ENCODE peak calls at places on chromosomes 2 and 18, in seven cellular contexts. One of them, this sample, is unnamed.

GRCh38 chr2:121897335-121897970 is 142.0 kb downstream of the TSN start:
- DNase-seq in endothelial cell: peak; percentile 47
- DNase-seq in epithelial cell of esophagus: peak; percentile 28
- DNase-seq in psoas muscle: no peak
- DNase-seq in lower lobe of right lung: no peak
- DNase-seq in foreskin keratinocyte: no peak
- DNase-seq in thoracic aorta: no peak
- DNase-seq in this sample: no peak

GRCh38 chr2:160940271-160940670 is 220.0 kb upstream of the TANK start:
- DNase-seq in epithelial cell of esophagus: peak; percentile 30
- DNase-seq in endothelial cell: no peak
- DNase-seq in thoracic aorta: no peak
- DNase-seq in foreskin keratinocyte: no peak
- DNase-seq in psoas muscle: no peak
- DNase-seq in lower lobe of right lung: no peak
- DNase-seq in this sample: no peak

GRCh38 chr18:33051397-33051796 is 278.6 kb upstream of the KLHL14 start:
- DNase-seq in epithelial cell of esophagus: peak; percentile 79
- DNase-seq in lower lobe of right lung: no peak
- DNase-seq in psoas muscle: no peak
- DNase-seq in foreskin keratinocyte: no peak
- DNase-seq in thoracic aorta: no peak
- DNase-seq in endothelial cell: no peak
- DNase-seq in this sample: no peak

GRCh38 chr2:71064110-71064611 is 4.3 kb upstream of the NAGK start:
- DNase-seq in epithelial cell of esophagus: peak; percentile 90
- DNase-seq in endothelial cell: no peak
- DNase-seq in foreskin keratinocyte: peak; percentile 35
- DNase-seq in lower lobe of right lung: no peak
- DNase-seq in thoracic aorta: no peak
- DNase-seq in psoas muscle: no peak
- DNase-seq in this sample: no peak

GRCh38 chr2:70144443-70145167 is 46.2 kb downstream of the C2orf42 start:
- DNase-seq in endothelial cell: no peak
- DNase-seq in psoas muscle: no peak
- DNase-seq in foreskin keratinocyte: no peak
- DNase-seq in thoracic aorta: no peak
- DNase-seq in lower lobe of right lung: peak; percentile 30
- DNase-seq in epithelial cell of esophagus: no peak
- DNase-seq in this sample: no peak

GRCh38 chr18:48310353-48310752 is 98.8 kb downstream of the ZBTB7C start:
- DNase-seq in lower lobe of right lung: no peak
- DNase-seq in endothelial cell: no peak
- DNase-seq in thoracic aorta: no peak
- DNase-seq in epithelial cell of esophagus: no peak
- DNase-seq in psoas muscle: no peak
- DNase-seq in foreskin keratinocyte: no peak
- DNase-seq in this sample: no peak

GRCh38 chr2:47232738-47233415 is 77.8 kb upstream of the STPG4 start:
- DNase-seq in epithelial cell of esophagus: no peak
- DNase-seq in thoracic aorta: no peak
- DNase-seq in foreskin keratinocyte: no peak
- DNase-seq in endothelial cell: no peak
- DNase-seq in psoas muscle: no peak
- DNase-seq in lower lobe of right lung: no peak
- DNase-seq in this sample: no peak

GRCh38 chr2:74186038-74186437 is 7.4 kb upstream of the MOB1A start:
- DNase-seq in endothelial cell: no peak
- DNase-seq in psoas muscle: no peak
- DNase-seq in foreskin keratinocyte: no peak
- DNase-seq in epithelial cell of esophagus: no peak
- DNase-seq in thoracic aorta: no peak
- DNase-seq in lower lobe of right lung: peak; percentile 63
- DNase-seq in this sample: no peak

GRCh38 chr18:28174181-28174906 is 2.6 kb downstream of the CDH2 start:
- DNase-seq in lower lobe of right lung: no peak
- DNase-seq in foreskin keratinocyte: no peak
- DNase-seq in epithelial cell of esophagus: no peak
- DNase-seq in psoas muscle: no peak
- DNase-seq in thoracic aorta: no peak
- DNase-seq in endothelial cell: no peak
- DNase-seq in this sample: no peak

GRCh38 chr2:9631976-9632700 is 1.3 kb upstream of the YWHAQ start:
- DNase-seq in thoracic aorta: no peak
- DNase-seq in endothelial cell: no peak
- DNase-seq in epithelial cell of esophagus: no peak
- DNase-seq in lower lobe of right lung: no peak
- DNase-seq in psoas muscle: no peak
- DNase-seq in foreskin keratinocyte: no peak
- DNase-seq in this sample: no peak

GRCh38 chr2:76867854-76868253 is 654.3 kb downstream of the LRRTM4 start:
- DNase-seq in thoracic aorta: no peak
- DNase-seq in lower lobe of right lung: no peak
- DNase-seq in endothelial cell: peak; percentile 13
- DNase-seq in foreskin keratinocyte: peak; percentile 5
- DNase-seq in psoas muscle: no peak
- DNase-seq in epithelial cell of esophagus: peak; percentile 26
- DNase-seq in this sample: no peak

GRCh38 chr2:99088017-99088416 is 53.5 kb upstream of the C2orf15 start:
- DNase-seq in endothelial cell: no peak
- DNase-seq in epithelial cell of esophagus: no peak
- DNase-seq in lower lobe of right lung: no peak
- DNase-seq in psoas muscle: no peak
- DNase-seq in thoracic aorta: no peak
- DNase-seq in foreskin keratinocyte: no peak
- DNase-seq in this sample: no peak

GRCh38 chr18:29145993-29146539 is 969.1 kb upstream of the CDH2 start:
- DNase-seq in foreskin keratinocyte: no peak
- DNase-seq in epithelial cell of esophagus: no peak
- DNase-seq in endothelial cell: no peak
- DNase-seq in psoas muscle: no peak
- DNase-seq in lower lobe of right lung: no peak
- DNase-seq in thoracic aorta: no peak
- DNase-seq in this sample: no peak

GRCh38 chr2:212145111-212145510 is 393.5 kb downstream of the ERBB4 start:
- DNase-seq in lower lobe of right lung: no peak
- DNase-seq in psoas muscle: no peak
- DNase-seq in epithelial cell of esophagus: peak; percentile 60
- DNase-seq in foreskin keratinocyte: no peak
- DNase-seq in endothelial cell: no peak
- DNase-seq in thoracic aorta: no peak
- DNase-seq in this sample: no peak

GRCh38 chr18:47050468-47050867 is 15.0 kb upstream of the ELOA2 start:
- DNase-seq in thoracic aorta: no peak
- DNase-seq in lower lobe of right lung: no peak
- DNase-seq in foreskin keratinocyte: no peak
- DNase-seq in endothelial cell: peak; percentile 29
- DNase-seq in epithelial cell of esophagus: peak; percentile 63
- DNase-seq in psoas muscle: no peak
- DNase-seq in this sample: no peak

GRCh38 chr2:47118581-47118980 is 36.5 kb downstream of the STPG4 start:
- DNase-seq in lower lobe of right lung: no peak
- DNase-seq in foreskin keratinocyte: no peak
- DNase-seq in epithelial cell of esophagus: no peak
- DNase-seq in psoas muscle: no peak
- DNase-seq in endothelial cell: no peak
- DNase-seq in thoracic aorta: no peak
- DNase-seq in this sample: no peak

GRCh38 chr2:197888322-197888721 is 83.9 kb downstream of the PLCL1 start:
- DNase-seq in psoas muscle: no peak
- DNase-seq in thoracic aorta: no peak
- DNase-seq in lower lobe of right lung: no peak
- DNase-seq in endothelial cell: no peak
- DNase-seq in epithelial cell of esophagus: no peak
- DNase-seq in foreskin keratinocyte: no peak
- DNase-seq in this sample: no peak

GRCh38 chr2:69242651-69243051 is 144.4 kb downstream of the GFPT1 start:
- DNase-seq in foreskin keratinocyte: no peak
- DNase-seq in epithelial cell of esophagus: no peak
- DNase-seq in psoas muscle: no peak
- DNase-seq in thoracic aorta: no peak
- DNase-seq in lower lobe of right lung: no peak
- DNase-seq in endothelial cell: no peak
- DNase-seq in this sample: no peak

GRCh38 chr2:20652673-20653575 is 2.0 kb upstream of the HS1BP3 start:
- DNase-seq in foreskin keratinocyte: no peak
- DNase-seq in endothelial cell: no peak
- DNase-seq in psoas muscle: no peak
- DNase-seq in lower lobe of right lung: peak; percentile 28
- DNase-seq in epithelial cell of esophagus: no peak
- DNase-seq in thoracic aorta: no peak
- DNase-seq in this sample: peak; percentile 68

GRCh38 chr2:229688141-229688540 is 26.2 kb downstream of the DNER start:
- DNase-seq in lower lobe of right lung: no peak
- DNase-seq in thoracic aorta: no peak
- DNase-seq in endothelial cell: no peak
- DNase-seq in psoas muscle: no peak
- DNase-seq in epithelial cell of esophagus: no peak
- DNase-seq in foreskin keratinocyte: no peak
- DNase-seq in this sample: no peak

GRCh38 chr2:119156105-119156890 is 2.3 kb downstream of the C1QL2 start:
- DNase-seq in lower lobe of right lung: no peak
- DNase-seq in endothelial cell: peak; percentile 33
- DNase-seq in foreskin keratinocyte: no peak
- DNase-seq in epithelial cell of esophagus: no peak
- DNase-seq in psoas muscle: no peak
- DNase-seq in thoracic aorta: no peak
- DNase-seq in this sample: no peak

GRCh38 chr2:23376075-23376474 is 8.9 kb upstream of the KLHL29 start:
- DNase-seq in lower lobe of right lung: no peak
- DNase-seq in thoracic aorta: no peak
- DNase-seq in foreskin keratinocyte: no peak
- DNase-seq in endothelial cell: no peak
- DNase-seq in epithelial cell of esophagus: no peak
- DNase-seq in psoas muscle: no peak
- DNase-seq in this sample: no peak

GRCh38 chr2:40395169-40396023 is 56.5 kb downstream of the SLC8A1 start:
- DNase-seq in epithelial cell of esophagus: peak; percentile 40
- DNase-seq in lower lobe of right lung: no peak
- DNase-seq in foreskin keratinocyte: no peak
- DNase-seq in psoas muscle: no peak
- DNase-seq in thoracic aorta: no peak
- DNase-seq in endothelial cell: no peak
- DNase-seq in this sample: no peak

GRCh38 chr18:10402876-10403559 is 51.4 kb upstream of the APCDD1 start:
- DNase-seq in thoracic aorta: no peak
- DNase-seq in foreskin keratinocyte: no peak
- DNase-seq in lower lobe of right lung: no peak
- DNase-seq in psoas muscle: no peak
- DNase-seq in endothelial cell: no peak
- DNase-seq in epithelial cell of esophagus: no peak
- DNase-seq in this sample: no peak

GRCh38 chr18:44586782-44587524 is 93.7 kb upstream of the SETBP1 start:
- DNase-seq in lower lobe of right lung: no peak
- DNase-seq in endothelial cell: no peak
- DNase-seq in psoas muscle: no peak
- DNase-seq in foreskin keratinocyte: no peak
- DNase-seq in epithelial cell of esophagus: no peak
- DNase-seq in thoracic aorta: no peak
- DNase-seq in this sample: no peak

GRCh38 chr2:25814681-25815080 is 63.6 kb downstream of the ASXL2 start:
- DNase-seq in foreskin keratinocyte: peak; percentile 6
- DNase-seq in endothelial cell: no peak
- DNase-seq in lower lobe of right lung: no peak
- DNase-seq in psoas muscle: no peak
- DNase-seq in thoracic aorta: no peak
- DNase-seq in epithelial cell of esophagus: peak; percentile 68
- DNase-seq in this sample: no peak
- TF ChIP-seq CTCF in foreskin keratinocyte: no peak
- TF ChIP-seq CTCF in endothelial cell: no peak
- TF ChIP-seq CTCF in lower lobe of right lung: no peak
- TF ChIP-seq CTCF in psoas muscle: no peak
- TF ChIP-seq CTCF in thoracic aorta: no peak
- TF ChIP-seq CTCF in epithelial cell of esophagus: no peak
- TF ChIP-seq CTCF in this sample: no peak

GRCh38 chr2:117087565-117088291 is 726.8 kb upstream of the DDX18 start:
- DNase-seq in epithelial cell of esophagus: no peak
- DNase-seq in foreskin keratinocyte: no peak
- DNase-seq in endothelial cell: no peak
- DNase-seq in thoracic aorta: no peak
- DNase-seq in lower lobe of right lung: no peak
- DNase-seq in psoas muscle: no peak
- DNase-seq in this sample: no peak
- TF ChIP-seq CTCF in epithelial cell of esophagus: no peak
- TF ChIP-seq CTCF in foreskin keratinocyte: no peak
- TF ChIP-seq CTCF in endothelial cell: no peak
- TF ChIP-seq CTCF in thoracic aorta: no peak
- TF ChIP-seq CTCF in lower lobe of right lung: no peak
- TF ChIP-seq CTCF in psoas muscle: no peak
- TF ChIP-seq CTCF in this sample: no peak

GRCh38 chr18:75044791-75045190 is 164.1 kb downstream of the PTGR3 start:
- DNase-seq in psoas muscle: no peak
- DNase-seq in foreskin keratinocyte: no peak
- DNase-seq in lower lobe of right lung: no peak
- DNase-seq in thoracic aorta: no peak
- DNase-seq in epithelial cell of esophagus: no peak
- DNase-seq in endothelial cell: no peak
- DNase-seq in this sample: no peak

GRCh38 chr18:75043478-75043877 is 165.5 kb downstream of the PTGR3 start:
- DNase-seq in foreskin keratinocyte: no peak
- DNase-seq in lower lobe of right lung: no peak
- DNase-seq in psoas muscle: no peak
- DNase-seq in thoracic aorta: no peak
- DNase-seq in epithelial cell of esophagus: no peak
- DNase-seq in endothelial cell: no peak
- DNase-seq in this sample: no peak

GRCh38 chr18:75044296-75044695 is 164.6 kb downstream of the PTGR3 start:
- DNase-seq in lower lobe of right lung: no peak
- DNase-seq in thoracic aorta: no peak
- DNase-seq in endothelial cell: no peak
- DNase-seq in epithelial cell of esophagus: no peak
- DNase-seq in psoas muscle: no peak
- DNase-seq in foreskin keratinocyte: no peak
- DNase-seq in this sample: no peak

GRCh38 chr18:75045249-75045648 is 163.7 kb downstream of the PTGR3 start:
- DNase-seq in thoracic aorta: no peak
- DNase-seq in foreskin keratinocyte: no peak
- DNase-seq in endothelial cell: no peak
- DNase-seq in psoas muscle: no peak
- DNase-seq in lower lobe of right lung: no peak
- DNase-seq in epithelial cell of esophagus: no peak
- DNase-seq in this sample: no peak

DNA sequence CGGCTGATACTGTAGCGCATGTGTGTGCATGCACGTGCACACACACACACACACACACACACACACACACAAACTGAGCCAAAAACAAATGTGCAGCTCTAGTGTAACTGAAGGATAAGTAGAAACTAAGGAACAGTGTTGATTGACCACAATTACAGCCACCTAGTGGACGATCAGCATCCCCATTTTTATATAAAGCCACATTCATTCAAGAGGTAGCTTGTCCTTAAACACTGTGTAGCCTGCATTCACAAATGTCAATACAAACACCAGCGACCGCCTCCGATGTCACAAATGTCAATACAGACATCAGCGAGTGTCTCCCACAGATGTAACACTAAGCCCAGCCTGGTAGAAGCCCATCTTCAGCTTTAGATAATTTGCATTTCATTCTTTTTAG is 167.4 kb downstream of the PTGR3 start:
- DNase-seq in endothelial cell: no peak
- DNase-seq in thoracic aorta: no peak
- DNase-seq in psoas muscle: no peak
- DNase-seq in foreskin keratinocyte: no peak
- DNase-seq in lower lobe of right lung: no peak
- DNase-seq in epithelial cell of esophagus: peak; percentile 39
- DNase-seq in this sample: no peak
- TF ChIP-seq CTCF in endothelial cell: peak; percentile 55
- TF ChIP-seq CTCF in thoracic aorta: no peak
- TF ChIP-seq CTCF in psoas muscle: peak; percentile 12
- TF ChIP-seq CTCF in foreskin keratinocyte: peak; percentile 52
- TF ChIP-seq CTCF in lower lobe of right lung: peak; percentile 29
- TF ChIP-seq CTCF in epithelial cell of esophagus: peak; percentile 48
- TF ChIP-seq CTCF in this sample: peak; percentile 76

GRCh38 chr2:151668737-151669136 is 65.5 kb downstream of the NEB start:
- DNase-seq in foreskin keratinocyte: no peak
- DNase-seq in lower lobe of right lung: no peak
- DNase-seq in psoas muscle: no peak
- DNase-seq in thoracic aorta: no peak
- DNase-seq in endothelial cell: no peak
- DNase-seq in epithelial cell of esophagus: no peak
- DNase-seq in this sample: no peak
- TF ChIP-seq CTCF in foreskin keratinocyte: no peak
- TF ChIP-seq CTCF in lower lobe of right lung: no peak
- TF ChIP-seq CTCF in psoas muscle: no peak
- TF ChIP-seq CTCF in thoracic aorta: no peak
- TF ChIP-seq CTCF in endothelial cell: no peak
- TF ChIP-seq CTCF in epithelial cell of esophagus: no peak
- TF ChIP-seq CTCF in this sample: no peak

This sample was measured in chondrocyte.